ENCODE peak calls at places on chromosomes 16 and 17, in four cellular contexts. One of them, this sample, is unnamed.

GRCh38 chr17:70105154-70105553 is 30.1 kb downstream of the KCNJ16 start:
- DNase-seq in T47D: no peak
- DNase-seq in HEK293T: no peak
- DNase-seq in left cardiac atrium: no peak
- DNase-seq in this sample: no peak

GRCh38 chr16:85151603-85152413 is 39.5 kb upstream of the CIBAR2 start:
- DNase-seq in T47D: no peak
- DNase-seq in HEK293T: no peak
- DNase-seq in left cardiac atrium: peak
- DNase-seq in this sample: no peak

GRCh38 chr16:19559242-19559910 is 3.9 kb downstream of the VPS35L start:
- DNase-seq in T47D: no peak
- DNase-seq in HEK293T: peak
- DNase-seq in left cardiac atrium: no peak
- DNase-seq in this sample: peak

GRCh38 chr17:73956169-73956568 is 247.3 kb upstream of the RPL38 start:
- DNase-seq in T47D: no peak
- DNase-seq in HEK293T: no peak
- DNase-seq in left cardiac atrium: no peak
- DNase-seq in this sample: no peak

GRCh38 chr17:27384261-27384701 is 72.0 kb upstream of the KSR1 start:
- DNase-seq in T47D: no peak
- DNase-seq in HEK293T: no peak
- DNase-seq in left cardiac atrium: peak
- DNase-seq in this sample: peak

GRCh38 chr17:12619444-12620199 is 46.1 kb upstream of the MYOCD start:
- DNase-seq in T47D: no peak
- DNase-seq in HEK293T: no peak
- DNase-seq in left cardiac atrium: no peak
- DNase-seq in this sample: no peak

GRCh38 chr16:1929578-1930337 is 11.5 kb upstream of the HS3ST6 start:
- DNase-seq in T47D: peak
- DNase-seq in HEK293T: peak
- DNase-seq in left cardiac atrium: peak
- DNase-seq in this sample: peak

GRCh38 chr17:42163113-42163512 is 8.3 kb upstream of the RAB5C start:
- DNase-seq in T47D: no peak
- DNase-seq in HEK293T: peak
- DNase-seq in left cardiac atrium: no peak
- DNase-seq in this sample: peak

GRCh38 chr17:82787081-82787848 is 35.4 kb downstream of the TBCD start:
- DNase-seq in T47D: no peak
- DNase-seq in HEK293T: no peak
- DNase-seq in left cardiac atrium: peak
- DNase-seq in this sample: no peak

GRCh38 chr16:8647721-8648318 is 26.3 kb downstream of the METTL22 start:
- DNase-seq in T47D: no peak
- DNase-seq in HEK293T: no peak
- DNase-seq in left cardiac atrium: no peak
- DNase-seq in this sample: no peak

GRCh38 chr16:4850211-4850610 is 2.9 kb downstream of the UBN1 start:
- DNase-seq in T47D: no peak
- DNase-seq in HEK293T: no peak
- DNase-seq in left cardiac atrium: no peak
- DNase-seq in this sample: no peak

GRCh38 chr16:81485824-81486554 is 41.4 kb downstream of the CMIP start:
- DNase-seq in T47D: no peak
- DNase-seq in HEK293T: no peak
- DNase-seq in left cardiac atrium: peak
- DNase-seq in this sample: no peak

GRCh38 chr16:50121721-50122445 is 31.2 kb upstream of the TENT4B start:
- DNase-seq in T47D: no peak
- DNase-seq in HEK293T: no peak
- DNase-seq in left cardiac atrium: no peak
- DNase-seq in this sample: no peak

GRCh38 chr16:1152651-1153259 is at the start of gene CACNA1H:
- DNase-seq in T47D: peak
- DNase-seq in HEK293T: peak
- DNase-seq in left cardiac atrium: peak
- DNase-seq in this sample: peak

GRCh38 chr17:3834811-3835210 is 11.2 kb downstream of the NCBP3 start:
- DNase-seq in T47D: no peak
- DNase-seq in HEK293T: no peak
- DNase-seq in left cardiac atrium: no peak
- DNase-seq in this sample: no peak

GRCh38 chr17:75843577-75844529 is at the start of gene UNC13D:
- DNase-seq in T47D: no peak
- DNase-seq in HEK293T: no peak
- DNase-seq in left cardiac atrium: no peak
- DNase-seq in this sample: no peak

GRCh38 chr17:12627776-12628491 is 37.8 kb upstream of the MYOCD start:
- DNase-seq in T47D: no peak
- DNase-seq in HEK293T: no peak
- DNase-seq in left cardiac atrium: no peak
- DNase-seq in this sample: no peak

GRCh38 chr17:68196394-68197090 is 51.3 kb upstream of the AMZ2 start:
- DNase-seq in T47D: no peak
- DNase-seq in HEK293T: no peak
- DNase-seq in left cardiac atrium: no peak
- DNase-seq in this sample: no peak

GRCh38 chr16:53207810-53208752 is 153.3 kb downstream of the CHD9 start:
- DNase-seq in T47D: peak
- DNase-seq in HEK293T: peak
- DNase-seq in left cardiac atrium: peak
- DNase-seq in this sample: peak

GRCh38 chr16:53692146-53692545 is 11.5 kb downstream of the RPGRIP1L start:
- DNase-seq in T47D: peak
- DNase-seq in HEK293T: no peak
- DNase-seq in left cardiac atrium: no peak
- DNase-seq in this sample: peak

GRCh38 chr17:12927541-12928425 is 90.0 kb downstream of the ELAC2 start:
- DNase-seq in T47D: no peak
- DNase-seq in HEK293T: no peak
- DNase-seq in left cardiac atrium: peak
- DNase-seq in this sample: peak

GRCh38 chr16:78161023-78161729 is 61.7 kb downstream of the WWOX start:
- DNase-seq in T47D: no peak
- DNase-seq in HEK293T: no peak
- DNase-seq in left cardiac atrium: no peak
- DNase-seq in this sample: no peak

GRCh38 chr17:82330322-82331239 is 3.0 kb downstream of the SECTM1 start:
- DNase-seq in T47D: no peak
- DNase-seq in HEK293T: no peak
- DNase-seq in left cardiac atrium: peak
- DNase-seq in this sample: no peak

GRCh38 chr16:75265911-75266701 is 14.7 kb upstream of the BCAR1 start:
- DNase-seq in T47D: peak
- DNase-seq in HEK293T: peak
- DNase-seq in left cardiac atrium: peak
- DNase-seq in this sample: peak

GRCh38 chr17:17668358-17668757 is 12.9 kb upstream of the RAI1 start:
- DNase-seq in T47D: no peak
- DNase-seq in HEK293T: no peak
- DNase-seq in left cardiac atrium: peak
- DNase-seq in this sample: no peak

GRCh38 chr16:14564881-14565687 is 65.0 kb downstream of the PARN start:
- DNase-seq in T47D: peak
- DNase-seq in HEK293T: no peak
- DNase-seq in left cardiac atrium: no peak
- DNase-seq in this sample: no peak

GRCh38 chr17:51770031-51770759 is 388.3 kb downstream of the CA10 start:
- DNase-seq in T47D: no peak
- DNase-seq in HEK293T: no peak
- DNase-seq in left cardiac atrium: no peak
- DNase-seq in this sample: no peak

GRCh38 chr17:40303009-40303657 is 5.8 kb upstream of the RARA start:
- DNase-seq in T47D: no peak
- DNase-seq in HEK293T: peak
- DNase-seq in left cardiac atrium: no peak
- DNase-seq in this sample: peak

GRCh38 chr17:78316867-78317816 is 42.7 kb downstream of the SOCS3 start:
- DNase-seq in T47D: no peak
- DNase-seq in HEK293T: no peak
- DNase-seq in left cardiac atrium: no peak
- DNase-seq in this sample: peak

GRCh38 chr17:48593126-48593829 is at the start of gene HOXB5:
- DNase-seq in T47D: no peak
- DNase-seq in HEK293T: no peak
- DNase-seq in left cardiac atrium: no peak
- DNase-seq in this sample: no peak

GRCh38 chr17:55617441-55617840 is 105.2 kb downstream of the TMEM100 start:
- DNase-seq in T47D: no peak
- DNase-seq in HEK293T: no peak
- DNase-seq in left cardiac atrium: no peak
- DNase-seq in this sample: no peak

GRCh38 chr17:3959295-3959899 is 4.8 kb downstream of the ATP2A3 start:
- DNase-seq in T47D: peak
- DNase-seq in HEK293T: no peak
- DNase-seq in left cardiac atrium: no peak
- DNase-seq in this sample: no peak

GRCh38 chr17:20159406-20160075 is 150.4 kb downstream of the SPECC1 start:
- DNase-seq in T47D: no peak
- DNase-seq in HEK293T: no peak
- DNase-seq in left cardiac atrium: no peak
- DNase-seq in this sample: no peak

GRCh38 chr17:58391302-58391984 is 25.9 kb downstream of the RNF43 start:
- DNase-seq in T47D: no peak
- DNase-seq in HEK293T: peak
- DNase-seq in left cardiac atrium: peak
- DNase-seq in this sample: peak

GRCh38 chr16:11319529-11320146 is 25.6 kb upstream of the RMI2 start:
- DNase-seq in T47D: no peak
- DNase-seq in HEK293T: no peak
- DNase-seq in left cardiac atrium: no peak
- DNase-seq in this sample: peak

GRCh38 chr16:20359997-20360396 is 7.5 kb upstream of the UMOD start:
- DNase-seq in T47D: no peak
- DNase-seq in HEK293T: peak
- DNase-seq in left cardiac atrium: no peak
- DNase-seq in this sample: peak

This sample was measured in SK-MEL-5.